ENCODE peak calls at places on chromosomes 12 and 14, in eight cellular contexts. U is NCI-H345; W is fibroblast of the conjunctiva; X is ELR; R is activated T-helper 1 cell treated with anti-CD3 and anti-CD28 coated beads, Interleukin-2, amount 50 U/mL, for 16 hours; M is HuH-7.5; T is HepG2; D is globus pallidus. I is an unnamed sample.

GRCh38 chr12:131072446-131073230 is 118.9 kb downstream of the ADGRD1 start:
- DNase-seq in R (no peak), X (no peak), M (no peak), T (no peak), W (no peak), U (no peak), D (no peak), I (no peak)

GRCh38 chr14:62126885-62127478 is 364.8 kb downstream of the SNAPC1 start:
- DNase-seq in R (no peak), D (peak; percentile 61), T (peak; percentile 27), W (peak; percentile 38), M (peak; percentile 34), U (peak; percentile 75), X (peak; percentile 78), I (no peak)

GRCh38 chr14:76768201-76768656 is 7.0 kb downstream of the VASH1 start:
- DNase-seq in D (peak; percentile 79), W (no peak), M (no peak), T (no peak), R (peak; percentile 53), X (no peak), U (no peak), I (no peak)

GRCh38 chr12:70052931-70053497 is 190.2 kb upstream of the CNOT2 start:
- DNase-seq in X (peak; percentile 68), M (peak; percentile 36), T (peak; percentile 84), R (no peak), U (no peak), D (no peak), W (peak; percentile 82), I (peak; percentile 73)

GRCh38 chr12:81520064-81520945 is 238.8 kb downstream of the PPFIA2 start:
- DNase-seq in M (no peak), X (peak; percentile 0), U (no peak), D (no peak), W (no peak), R (no peak), T (peak; percentile 0), I (no peak)

GRCh38 chr12:26092706-26093105 is 32.1 kb downstream of the BHLHE41 start:
- DNase-seq in M (no peak), T (no peak), D (no peak), X (peak; percentile 3), W (no peak), R (no peak), U (no peak), I (no peak)

GRCh38 chr14:43949410-43949809 is 557.7 kb downstream of the FSCB start:
- DNase-seq in T (no peak), U (no peak), D (no peak), R (no peak), W (no peak), M (no peak), X (no peak), I (no peak)

GRCh38 chr12:68612675-68613074 is 2.0 kb downstream of the RAP1B start:
- DNase-seq in U (no peak), T (no peak), R (no peak), W (no peak), D (no peak), M (no peak), X (no peak), I (no peak)

GRCh38 chr14:64800000-64800399 is 79.7 kb downstream of the SPTB start:
- DNase-seq in M (no peak), T (peak; percentile 35), R (no peak), D (peak; percentile 20), X (peak; percentile 63), W (peak; percentile 10), U (peak; percentile 7), I (no peak)

GRCh38 chr14:34224221-34224620 is 237.8 kb downstream of the SPTSSA start:
- DNase-seq in W (no peak), M (no peak), T (no peak), R (no peak), D (no peak), U (no peak), X (no peak), I (no peak)

GRCh38 chr14:28886940-28887339 is 120.4 kb downstream of the FOXG1 start:
- DNase-seq in M (no peak), D (no peak), T (no peak), W (no peak), U (no peak), X (no peak), R (no peak), I (no peak)

GRCh38 chr14:102212356-102212755 is 72.7 kb downstream of the WDR20 start:
- DNase-seq in T (no peak), U (no peak), R (no peak), W (no peak), M (no peak), X (no peak), D (no peak), I (no peak)

GRCh38 chr14:36226164-36226563 is 49.6 kb upstream of the PTCSC3 start:
- DNase-seq in M (no peak), D (no peak), T (no peak), R (no peak), X (peak; percentile 41), W (no peak), U (no peak), I (no peak)

GRCh38 chr14:64755661-64756265 is 51.5 kb downstream of the PLEKHG3 start:
- DNase-seq in M (no peak), D (no peak), W (no peak), X (peak; percentile 56), T (no peak), R (peak; percentile 46), U (no peak), I (peak; percentile 85)

GRCh38 chr12:120110550-120111501 is 5.7 kb downstream of the RAB35 start:
- DNase-seq in X (no peak), W (no peak), M (no peak), T (no peak), U (no peak), D (peak; percentile 57), R (no peak), I (no peak)

GRCh38 chr14:101791919-101792572 is 30.5 kb downstream of the PPP2R5C start:
- DNase-seq in T (no peak), U (no peak), R (no peak), D (no peak), W (peak; percentile 57), M (no peak), X (peak; percentile 42), I (no peak)

GRCh38 chr14:49621114-49621881 is 699 bp downstream of the MGAT2 start:
- DNase-seq in U (peak; percentile 67), D (no peak), X (peak; percentile 76), M (no peak), W (no peak), R (peak; percentile 34), T (no peak), I (peak; percentile 75)

GRCh38 chr12:119208626-119209061 is 29.9 kb downstream of the HSPB8 start:
- DNase-seq in M (no peak), D (peak; percentile 72), W (peak; percentile 77), T (peak; percentile 33), X (peak; percentile 0), U (no peak), R (no peak), I (peak; percentile 69)

GRCh38 chr12:59370933-59371332 is 224.9 kb upstream of the SLC16A7 start:
- DNase-seq in M (no peak), D (no peak), X (no peak), T (no peak), W (no peak), R (no peak), U (no peak), I (no peak)

GRCh38 chr12:95004610-95005009 is 1.1 kb upstream of the NDUFA12 start:
- DNase-seq in U (no peak), T (no peak), D (no peak), M (no peak), W (peak; percentile 36), R (no peak), X (no peak), I (no peak)

GRCh38 chr14:52365071-52365470 is 51.0 kb downstream of the PTGER2 start:
- DNase-seq in W (no peak), U (no peak), X (peak; percentile 12), M (no peak), R (no peak), T (no peak), D (no peak), I (no peak)

GRCh38 chr14:90777358-90777757 is 38.9 kb downstream of the TTC7B start:
- DNase-seq in M (no peak), U (no peak), T (no peak), D (no peak), X (no peak), W (no peak), R (no peak), I (no peak)

GRCh38 chr14:31934767-31935266 is 142.3 kb upstream of the ARHGAP5 start:
- DNase-seq in X (peak; percentile 56), D (peak; percentile 60), M (peak; percentile 93), T (peak; percentile 90), W (peak; percentile 10), U (peak; percentile 72), R (no peak), I (peak; percentile 69)

GRCh38 chr12:113146999-113147398 is 2.5 kb upstream of the CFAP73 start:
- DNase-seq in M (no peak), X (no peak), U (no peak), T (no peak), D (no peak), W (no peak), R (no peak), I (no peak)

GRCh38 chr12:46786774-46787173 is 39.0 kb downstream of the SLC38A4 start:
- DNase-seq in M (no peak), T (no peak), W (peak; percentile 36), X (peak; percentile 96), U (no peak), D (no peak), R (no peak), I (no peak)

GRCh38 chr14:44113769-44114730 is 393.0 kb downstream of the FSCB start:
- DNase-seq in X (no peak), T (no peak), M (no peak), D (no peak), U (no peak), R (no peak), W (no peak), I (no peak)

GRCh38 chr12:30792648-30793499 is 38.1 kb upstream of the CAPRIN2 start:
- DNase-seq in D (no peak), R (no peak), X (peak; percentile 62), M (no peak), U (no peak), T (peak; percentile 18), W (no peak), I (no peak)

GRCh38 chr12:96294831-96295230 is 100.7 kb downstream of the ELK3 start:
- DNase-seq in D (no peak), T (no peak), U (no peak), M (no peak), W (no peak), X (no peak), R (no peak), I (no peak)